ENCODE peak calls at places on chromosomes 7 and 10, in five cellular contexts. T, N, V, O and S are unnamed samples.

GRCh38 chr10:990808-991207 is 2.6 kb downstream of the GTPBP4 start:
- DNase-seq in O (no peak), N (no peak), T (no peak), V (no peak), S (no peak)

GRCh38 chr7:131893627-131894345 is 337.4 kb upstream of the PODXL start:
- DNase-seq in O (no peak), N (no peak), V (no peak), T (no peak), S (no peak)

GRCh38 chr7:99029481-99030144 is 114.3 kb downstream of the SMURF1 start:
- DNase-seq in O (no peak), V (no peak), T (no peak), N (no peak), S (no peak)

GRCh38 chr7:33250421-33250827 is 121.1 kb downstream of the BBS9 start:
- DNase-seq in O (no peak), T (no peak), V (no peak), N (no peak), S (no peak)

GRCh38 chr10:110993024-110993693 is 73.8 kb downstream of the SHOC2 start:
- DNase-seq in T (no peak), V (no peak), N (no peak), O (no peak), S (no peak)

GRCh38 chr7:108142180-108142579 is 12.0 kb upstream of the LAMB4 start:
- DNase-seq in N (no peak), O (no peak), V (no peak), T (no peak), S (no peak)

GRCh38 chr7:140478361-140479061 is 794 bp downstream of the MKRN1 start:
- DNase-seq in O (peak), N (peak), V (peak), T (peak), S (peak)

GRCh38 chr7:89500082-89500481 is 654.2 kb upstream of the STEAP1 start:
- DNase-seq in T (no peak), V (no peak), N (no peak), O (no peak), S (no peak)

GRCh38 chr7:152674860-152675760 is 831 bp downstream of the XRCC2 start:
- DNase-seq in O (no peak), T (no peak), N (no peak), V (peak), S (peak)

GRCh38 chr7:122791959-122792545 is 89.3 kb upstream of the RNF148 start:
- DNase-seq in O (no peak), T (no peak), V (peak), N (no peak), S (no peak)

GRCh38 chr10:46555713-46556514 is 544 bp downstream of the GPRIN2 start:
- DNase-seq in N (peak), O (peak), T (peak), V (peak), S (peak)

GRCh38 chr10:132307823-132308587 is at the start of gene STK32C:
- DNase-seq in N (peak), O (peak), T (peak), V (peak), S (peak)
- H3K4me3 ChIP-seq in N (peak), O (peak), T (peak), V (peak), S (peak)

DNA sequence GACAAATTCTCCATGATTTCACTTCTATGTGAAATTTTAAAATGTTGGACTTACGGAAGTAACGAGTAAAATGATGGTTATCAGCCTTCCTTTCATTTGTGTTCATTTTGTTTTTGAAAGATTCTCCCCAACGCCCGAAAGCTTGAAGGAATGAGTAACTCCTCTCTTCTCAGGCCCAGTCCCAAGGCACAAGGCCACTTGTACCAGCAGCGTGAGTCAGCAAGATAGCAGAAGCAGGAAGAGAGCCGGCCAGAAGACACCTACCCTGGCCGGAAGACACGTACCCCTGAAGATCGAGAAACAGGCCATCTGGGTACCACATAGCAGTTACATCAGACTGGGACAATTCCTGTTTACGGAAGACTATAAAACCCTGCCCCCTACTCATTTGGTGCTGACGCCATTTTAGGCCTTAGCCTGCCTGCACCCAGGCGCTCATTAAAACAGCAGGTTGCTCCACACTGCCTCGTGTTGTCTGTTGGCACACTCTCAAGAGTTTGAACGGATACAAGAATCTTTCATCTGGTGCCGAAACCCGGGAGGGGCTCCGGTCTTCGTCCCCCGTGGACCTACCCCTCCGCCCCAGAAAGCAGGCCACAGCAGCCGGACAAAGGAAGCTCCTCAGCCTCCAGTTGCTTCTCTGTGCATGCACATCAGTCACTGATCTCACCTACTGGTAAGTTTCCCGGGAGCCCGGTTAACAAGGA is 60.4 kb downstream of the LRRC17 start:
- DNase-seq in N (no peak), T (no peak), O (no peak), V (no peak), S (no peak)
- H3K4me3 ChIP-seq in N (no peak), T (no peak), O (no peak), V (no peak), S (no peak)

GRCh38 chr10:45370202-45370955 is 3.6 kb upstream of the ALOX5 start:
- DNase-seq in T (no peak), O (no peak), N (no peak), V (no peak), S (no peak)
- H3K4me3 ChIP-seq in T (no peak), O (no peak), N (no peak), V (no peak), S (no peak)

DNA sequence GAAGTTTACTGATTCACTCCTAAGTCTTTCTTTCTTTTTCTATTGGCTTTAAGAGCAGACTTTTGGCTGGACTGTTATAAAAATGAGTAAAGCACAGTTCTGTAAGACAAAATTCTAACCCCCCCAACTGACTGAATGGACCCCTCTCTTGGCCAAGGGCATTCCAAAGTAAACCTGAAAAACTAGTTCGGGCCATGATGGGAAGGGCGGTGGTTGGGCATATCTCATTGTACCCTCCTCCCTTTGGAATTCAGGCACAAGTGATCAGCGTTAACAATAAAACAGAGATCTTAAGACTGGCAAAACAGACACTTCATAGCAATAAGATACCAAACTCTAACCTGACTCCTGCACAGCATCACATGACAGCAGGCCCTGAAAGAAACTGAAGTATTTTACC is 6.1 kb upstream of the KIF20B start:
- DNase-seq in V (no peak), T (peak), O (no peak), N (no peak), S (no peak)
- H3K4me3 ChIP-seq in V (no peak), T (no peak), O (no peak), N (no peak), S (no peak)

GRCh38 chr10:3196971-3197353 is 24.4 kb upstream of the PITRM1 start:
- DNase-seq in N (no peak), T (no peak), O (no peak), V (no peak), S (no peak)
- H3K4me3 ChIP-seq in N (no peak), T (no peak), O (peak), V (no peak), S (no peak)

GRCh38 chr10:95988702-95989101 is 54.7 kb upstream of the CCNJ start:
- DNase-seq in T (no peak), O (no peak), V (no peak), N (no peak), S (no peak)

GRCh38 chr10:95987685-95988426 is 55.5 kb upstream of the CCNJ start:
- DNase-seq in T (no peak), O (no peak), V (no peak), N (no peak), S (no peak)
- H3K4me3 ChIP-seq in T (no peak), O (no peak), V (no peak), N (no peak), S (no peak)

DNA sequence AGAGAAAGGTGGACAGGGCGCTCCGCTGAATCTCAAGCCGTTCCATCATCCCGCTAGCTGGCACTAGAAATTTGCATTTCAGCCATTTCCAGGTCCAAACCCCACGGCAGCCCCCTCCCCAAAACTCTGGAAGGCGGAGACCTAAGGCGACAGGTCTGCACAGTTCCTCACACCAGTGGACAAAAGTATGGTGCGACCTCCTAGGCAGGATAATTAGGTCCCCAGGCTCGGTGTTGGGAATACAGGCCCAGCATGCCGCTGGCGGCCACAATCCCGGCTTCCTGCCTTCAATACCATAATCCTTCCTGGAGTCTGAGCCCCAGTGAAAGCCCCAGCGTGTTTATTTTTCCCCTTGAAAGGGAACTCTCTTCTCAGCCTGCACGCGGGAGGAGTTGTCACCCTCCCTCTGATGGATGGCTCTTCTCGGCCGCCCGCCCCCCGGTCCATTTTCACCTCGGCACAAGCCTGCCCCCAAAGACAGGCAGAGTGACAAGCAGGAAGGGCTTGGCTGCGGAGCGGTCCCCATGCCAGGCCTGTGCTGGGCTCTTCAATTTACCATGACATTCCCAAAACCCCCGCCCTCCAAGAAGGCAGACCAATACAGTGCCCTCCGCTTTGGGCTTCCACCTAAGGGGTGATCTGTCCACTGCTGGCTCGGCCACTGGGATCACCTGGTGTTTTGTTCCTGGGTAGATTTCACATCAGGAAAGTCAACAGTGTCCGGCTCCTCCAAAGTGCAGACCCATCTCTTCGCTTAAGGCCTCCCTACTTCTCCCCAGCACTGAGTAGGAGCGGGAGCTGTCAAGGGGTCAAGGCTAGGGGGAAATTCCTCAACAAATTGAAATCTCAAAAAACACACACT is 2.2 kb downstream of the FGFR2 start:
- DNase-seq in V (peak), N (no peak), T (no peak), O (no peak), S (peak)
- H3K4me3 ChIP-seq in V (peak), N (peak), T (no peak), O (no peak), S (peak)

GRCh38 chr7:143362126-143362961 is at the start of gene FAM131B:
- DNase-seq in V (peak), O (no peak), T (no peak), N (no peak), S (peak)
- H3K4me3 ChIP-seq in V (peak), O (peak), T (peak), N (peak), S (peak)

DNA sequence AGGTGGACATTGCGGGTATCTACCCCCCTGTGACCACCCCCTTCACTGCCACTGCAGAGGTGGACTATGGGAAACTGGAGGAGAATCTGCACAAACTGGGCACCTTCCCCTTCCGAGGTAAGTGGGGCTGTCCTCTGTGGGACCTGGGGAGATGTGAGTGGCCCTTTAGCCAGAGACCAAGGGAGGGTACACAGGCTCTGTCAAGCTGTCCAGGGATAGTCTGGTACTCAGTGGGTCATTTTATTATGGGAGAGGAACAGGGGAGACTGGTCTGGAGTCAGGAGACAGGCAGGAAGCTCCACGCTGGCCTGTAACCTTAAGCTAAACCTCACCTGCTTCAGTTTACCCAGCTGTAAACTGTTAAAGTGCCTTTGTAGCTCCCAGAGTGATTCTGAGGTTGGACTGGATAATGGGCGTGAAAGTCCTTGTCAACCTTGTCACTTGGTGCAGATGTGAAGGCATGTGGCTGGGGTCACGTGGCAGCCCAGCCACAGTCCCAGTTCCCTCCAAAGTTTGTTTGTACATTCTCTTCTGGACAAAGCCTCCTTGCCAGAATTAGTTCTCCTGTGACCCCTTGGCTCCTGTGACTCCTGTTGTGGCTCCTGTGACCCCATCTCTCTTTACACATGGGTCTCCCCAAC is 729 bp downstream of the HOGA1 start:
- DNase-seq in V (no peak), T (no peak), N (no peak), O (no peak), S (no peak)
- H3K4me3 ChIP-seq in V (no peak), T (no peak), N (no peak), O (no peak), S (no peak)